ENCODE peak calls at places on chromosomes 5 and 9, in eight cellular contexts. U is GM23338, J is WERI-Rb-1, C is osteoblast, Y is cardiac fibroblast, E is HCT116, Q is brain microvascular endothelial cell, M is foreskin fibroblast. H is an unnamed sample.

GRCh38 chr5:153617190-153617589 is 126.7 kb downstream of the GRIA1 start:
- DNase-seq in Q (peak; percentile 45), U (no peak), M (peak; percentile 57), E (no peak), J (no peak), C (no peak), Y (peak; percentile 56), H (no peak)

GRCh38 chr5:141951341-141951781 is 6.6 kb downstream of the PCDH12 start:
- DNase-seq in Q (no peak), E (no peak), J (peak; percentile 59), U (peak; percentile 86), C (no peak), Y (peak; percentile 11), M (no peak), H (no peak)

GRCh38 chr5:42887094-42887493 is 75.4 kb upstream of the SELENOP start:
- DNase-seq in Q (no peak), J (no peak), Y (no peak), E (peak; percentile 42), M (no peak), U (no peak), C (no peak), H (no peak)

GRCh38 chr9:77896269-77897245 is 135.1 kb downstream of the GNAQ start:
- DNase-seq in U (no peak), C (no peak), Y (no peak), J (no peak), E (no peak), Q (no peak), M (no peak), H (no peak)

GRCh38 chr9:97689401-97689800 is 7.7 kb downstream of the XPA start:
- DNase-seq in E (no peak), Q (no peak), J (no peak), U (no peak), M (no peak), Y (no peak), C (no peak), H (no peak)

GRCh38 chr9:135060461-135061116 is 26.9 kb upstream of the OLFM1 start:
- DNase-seq in C (no peak), Q (no peak), Y (no peak), J (no peak), E (no peak), U (no peak), M (no peak), H (no peak)

GRCh38 chr9:124140941-124141568 is 116.7 kb upstream of the NEK6 start:
- DNase-seq in J (no peak), Y (peak; percentile 44), M (no peak), U (no peak), E (no peak), Q (no peak), C (no peak), H (no peak)

GRCh38 chr5:77638763-77639451 is 394 bp upstream of the OTP start:
- DNase-seq in Q (no peak), E (no peak), U (peak; percentile 96), Y (no peak), J (no peak), C (peak; percentile 66), M (no peak), H (no peak)

GRCh38 chr5:75510836-75511434 is 494 bp downstream of the CERT1 start:
- DNase-seq in E (no peak), Y (peak; percentile 46), U (peak; percentile 75), Q (peak; percentile 35), M (peak; percentile 34), C (peak; percentile 49), J (peak; percentile 52), H (no peak)

GRCh38 chr9:6739218-6739617 is 18.6 kb upstream of the KDM4C start:
- DNase-seq in E (peak; percentile 38), J (no peak), Y (peak; percentile 31), Q (no peak), U (peak; percentile 47), M (no peak), C (no peak), H (no peak)

GRCh38 chr5:134582281-134582680 is 50.3 kb downstream of the SAR1B start:
- DNase-seq in M (no peak), Y (no peak), C (no peak), E (no peak), Q (no peak), U (no peak), J (no peak), H (no peak)

GRCh38 chr5:173056783-173057061 is 570 bp downstream of the CREBRF start:
- DNase-seq in U (no peak), E (no peak), Q (no peak), Y (no peak), M (no peak), C (no peak), J (no peak), H (no peak)

GRCh38 chr5:142215915-142216681 is 107.5 kb downstream of the NDFIP1 start:
- DNase-seq in J (no peak), Q (peak; percentile 97), M (peak; percentile 89), Y (peak; percentile 96), U (no peak), E (peak; percentile 66), C (peak; percentile 95), H (peak; percentile 91)

GRCh38 chr5:68176802-68177479 is 38.6 kb upstream of the PIK3R1 start:
- DNase-seq in C (no peak), Q (no peak), E (no peak), M (no peak), U (no peak), J (no peak), Y (no peak), H (no peak)

GRCh38 chr5:148998174-148998797 is 64.6 kb downstream of the SH3TC2 start:
- DNase-seq in M (no peak), C (no peak), U (peak; percentile 85), J (peak; percentile 15), Q (peak; percentile 82), Y (peak; percentile 76), E (peak; percentile 63), H (no peak)

GRCh38 chr5:78509884-78510769 is 138.4 kb downstream of the LHFPL2 start:
- DNase-seq in M (no peak), J (no peak), Y (no peak), C (no peak), E (no peak), U (peak; percentile 84), Q (no peak), H (no peak)

GRCh38 chr9:3012843-3013242 is 168.9 kb upstream of the PUM3 start:
- DNase-seq in Y (no peak), Q (no peak), J (no peak), E (no peak), C (no peak), M (no peak), U (no peak), H (no peak)
- H3K4me3 ChIP-seq in Y (no peak overlapping the region), Q (no peak overlapping the region), J (no peak overlapping the region), E (no peak overlapping the region), C (no peak overlapping the region), M (no peak overlapping the region), U (no peak overlapping the region), H (no peak overlapping the region)

GRCh38 chr5:150288361-150288760 is 1.2 kb downstream of the CAMK2A start:
- DNase-seq in M (no peak), C (no peak), U (no peak), J (no peak), E (no peak), Y (no peak), Q (no peak), H (no peak)

GRCh38 chr5:150285114-150285513 is 4.5 kb downstream of the CAMK2A start:
- DNase-seq in U (no peak), M (no peak), C (peak; percentile 90), Q (peak; percentile 22), E (no peak), Y (no peak), J (no peak), H (no peak)

GRCh38 chr5:150284311-150284710 is 5.3 kb downstream of the CAMK2A start:
- DNase-seq in E (no peak), Q (no peak), C (no peak), J (no peak), Y (no peak), U (no peak), M (no peak), H (no peak)

GRCh38 chr5:150283904-150284303 is 5.7 kb downstream of the CAMK2A start:
- DNase-seq in J (no peak), C (peak; percentile 58), E (no peak), U (no peak), Q (no peak), M (no peak), Y (no peak), H (no peak)

GRCh38 chr5:150286820-150287219 is 2.8 kb downstream of the CAMK2A start:
- DNase-seq in J (peak; percentile 78), U (peak; percentile 83), E (peak; percentile 35), C (peak; percentile 38), Q (no peak), M (no peak), Y (no peak), H (no peak)
- TF ChIP-seq CTCF in J (peak; percentile 94), U (peak; percentile 70), E (peak; percentile 75), C (no peak), Q (peak; percentile 59), M (peak; percentile 3), Y (peak; percentile 11), H (peak; percentile 52)

DNA sequence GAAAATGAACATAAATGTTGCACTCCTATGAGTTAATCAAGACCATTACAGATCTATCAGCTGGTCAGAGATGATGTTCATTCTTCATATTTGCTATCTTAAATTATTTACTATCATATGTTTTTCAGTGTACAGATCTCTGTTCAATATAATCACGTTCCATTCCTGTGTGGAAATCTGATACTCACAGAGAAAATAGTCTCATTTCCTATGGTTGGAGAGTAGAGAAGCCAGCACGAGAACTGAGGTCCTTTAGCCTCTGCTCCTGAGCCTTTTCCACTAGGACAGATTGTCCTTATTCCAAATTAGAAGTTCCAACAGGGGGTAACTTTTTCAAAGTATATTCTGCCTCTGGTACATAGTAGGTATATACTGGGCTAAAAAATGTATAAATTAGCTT is 29.2 kb downstream of the UGCG start:
- DNase-seq in M (no peak), E (no peak), Y (no peak), Q (no peak), J (no peak), U (no peak), C (no peak), H (no peak)
- H3K4me3 ChIP-seq in M (no peak overlapping the region), E (no peak overlapping the region), Y (no peak overlapping the region), Q (no peak overlapping the region), J (no peak overlapping the region), U (no peak overlapping the region), C (no peak overlapping the region), H (no peak overlapping the region)

DNA sequence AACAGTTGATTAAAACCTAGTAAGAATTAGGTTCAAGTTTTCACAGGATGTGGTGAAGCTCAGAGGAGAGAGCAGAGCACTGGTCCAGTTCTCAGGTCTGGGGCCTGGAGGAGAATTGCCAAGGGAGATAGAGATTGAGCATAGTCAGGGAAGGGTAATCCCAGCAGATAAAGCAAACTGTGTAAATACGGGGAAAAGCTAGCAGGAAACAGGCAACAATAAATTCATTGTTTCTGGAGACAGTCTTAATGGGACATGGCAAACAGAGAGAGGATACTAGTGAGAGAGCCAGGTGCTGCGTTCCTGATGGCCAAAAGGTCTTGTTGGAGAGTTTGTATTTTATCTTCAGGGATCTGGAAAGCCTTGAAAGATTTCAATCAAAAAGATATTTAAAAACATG is 333.0 kb downstream of the PDE4D start:
- DNase-seq in J (no peak), Y (no peak), U (no peak), Q (no peak), E (no peak), C (no peak), M (no peak), H (no peak)
- TF ChIP-seq CTCF in J (no peak), Y (no peak), U (no peak), Q (no peak), E (no peak), C (no peak), M (no peak), H (no peak)

DNA sequence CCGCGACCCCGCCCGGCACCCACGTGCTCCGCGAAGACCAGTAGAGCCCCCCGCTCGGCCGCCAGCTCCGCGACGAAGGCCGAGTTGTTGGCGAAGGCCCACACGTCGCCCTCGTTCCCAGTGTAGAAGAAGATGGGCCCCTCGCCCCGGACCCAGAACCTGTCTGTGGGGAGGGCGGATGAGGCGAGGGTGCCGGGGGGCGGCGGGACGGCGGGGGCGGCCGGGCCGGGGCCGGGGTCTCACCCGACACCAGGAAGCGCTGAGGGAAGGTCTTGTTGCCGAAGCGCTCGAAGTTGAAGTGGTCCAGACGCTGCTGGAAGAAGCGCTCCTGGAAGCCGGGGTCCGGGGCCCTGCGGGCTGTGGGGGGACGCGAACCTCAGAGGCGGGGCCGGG is 317 bp downstream of the DPP7 start:
- DNase-seq in M (no peak), J (no peak), U (no peak), E (no peak), C (peak; percentile 96), Q (no peak), Y (peak; percentile 12), H (no peak)
- H3K4me3 ChIP-seq in M (peak overlapping the region; percentile 54), J (peak overlapping the region; percentile 34), U (peak overlapping the region; percentile 55), E (peak overlapping the region; percentile 54), C (peak overlapping the region; percentile 73), Q (peak overlapping the region; percentile 46), Y (peak overlapping the region; percentile 55), H (peak overlapping the region; percentile 43)